ENCODE peak calls at places on chromosome 19, in ten cellular contexts. S is stimulated activated CD4-positive, alpha-beta T cell treated with anti-CD3 and anti-CD28 coated beads, Interleukin-2, amount 100 ng/mL, for 48 hours; Z is heart right ventricle; T is lower leg skin; C is PC-3; A is brain microvascular endothelial cell; K is epithelial cell of proximal tubule; U is occipital lobe; R is activated T-helper 9 cell treated with anti-CD3 and anti-CD28 coated beads, Interleukin-2, amount 50 U/mL, for 16 hours; M is hepatocyte. J is an unnamed sample.

GRCh38 chr19:38213911-38214625 is 10.0 kb downstream of the DPF1 start:
- DNase-seq in S (peak; percentile 51), Z (no peak), T (no peak), C (peak; percentile 18), A (peak; percentile 69), K (peak; percentile 31), U (peak; percentile 68), R (peak; percentile 46), M (no peak), J (no peak)

GRCh38 chr19:3420909-3421619 is 54.7 kb downstream of the NFIC start:
- DNase-seq in S (no peak), Z (no peak), T (no peak), C (no peak), A (no peak), K (no peak), U (no peak), R (no peak), M (no peak), J (peak; percentile 61)

GRCh38 chr19:24029941-24030636 is 56.9 kb upstream of the ZNF254 start:
- DNase-seq in S (no peak), Z (no peak), T (no peak), C (no peak), A (no peak), K (no peak), U (no peak), R (no peak), M (no peak), J (no peak)

GRCh38 chr19:1720237-1720636 is 33.1 kb upstream of the ONECUT3 start:
- DNase-seq in S (no peak), Z (no peak), T (no peak), C (no peak), A (no peak), K (no peak), U (no peak), R (no peak), M (no peak), J (no peak)

GRCh38 chr19:46945668-46946067 is 74.0 kb upstream of the NPAS1 start:
- DNase-seq in S (no peak), Z (no peak), T (no peak), C (no peak), A (no peak), K (no peak), U (no peak), R (no peak), M (no peak), J (no peak)

GRCh38 chr19:3509566-3509989 is 3.5 kb downstream of the FZR1 start:
- DNase-seq in S (peak; percentile 24), Z (no peak), T (no peak), C (peak; percentile 84), A (peak; percentile 68), K (no peak), U (no peak), R (no peak), M (no peak), J (no peak)

GRCh38 chr19:33391631-33392249 is 18.2 kb downstream of the CEBPG start:
- DNase-seq in S (no peak), Z (no peak), T (no peak), C (no peak), A (no peak), K (no peak), U (no peak), R (no peak), M (no peak), J (no peak)

GRCh38 chr19:8576273-8576993 is 809 bp downstream of the MYO1F start:
- DNase-seq in S (no peak), Z (no peak), T (no peak), C (peak; percentile 21), A (no peak), K (no peak), U (no peak), R (no peak), M (no peak), J (no peak)

GRCh38 chr19:51799311-51799997 is 4.5 kb downstream of the FPR3 start:
- DNase-seq in S (no peak), Z (peak; percentile 82), T (peak; percentile 87), C (peak; percentile 98), A (peak; percentile 96), K (no peak), U (peak; percentile 65), R (no peak), M (peak; percentile 50), J (peak; percentile 53)

GRCh38 chr19:38298841-38299680 is 5.0 kb upstream of the C19orf33 start:
- DNase-seq in S (no peak), Z (no peak), T (no peak), C (peak; percentile 50), A (no peak), K (peak; percentile 81), U (no peak), R (no peak), M (peak; percentile 43), J (no peak)

GRCh38 chr19:7849631-7850428 is 19.8 kb downstream of the EVI5L start:
- DNase-seq in S (no peak), Z (no peak), T (no peak), C (peak; percentile 33), A (no peak), K (no peak), U (no peak), R (no peak), M (no peak), J (no peak)

GRCh38 chr19:40802300-40803169 is 3.5 kb downstream of the EGLN2 start:
- DNase-seq in S (no peak), Z (peak; percentile 81), T (no peak), C (no peak), A (no peak), K (no peak), U (no peak), R (no peak), M (no peak), J (no peak)

J was measured in hippocampal formation.